ENCODE peak calls at places on chromosomes 1 and 21, in four cellular contexts. R is IMR-90, C is GM13976, U is mammary epithelial cell. P is an unnamed sample.

GRCh38 chr21:41349607-41350390 is 12.0 kb upstream of the MX2 start:
- DNase-seq in R (no peak), C (peak; percentile 11), U (no peak), P (no peak)

GRCh38 chr1:30758785-30759380 is 1.3 kb upstream of the LAPTM5 start:
- DNase-seq in U (peak; percentile 20), C (peak; percentile 81), R (no peak), P (peak; percentile 53)

GRCh38 chr1:234613128-234613875 is 3.3 kb upstream of the IRF2BP2 start:
- DNase-seq in U (peak; percentile 66), C (no peak), R (peak; percentile 92), P (peak; percentile 88)

GRCh38 chr1:49111931-49112330 is 335.2 kb upstream of the BEND5 start:
- DNase-seq in R (no peak), C (no peak), U (no peak), P (no peak)

GRCh38 chr1:30757196-30757949 is at the start of gene LAPTM5:
- DNase-seq in U (no peak), C (no peak), R (no peak), P (no peak)

GRCh38 chr21:43865471-43866181 is 603 bp downstream of the AGPAT3 start:
- DNase-seq in U (peak; percentile 30), C (peak; percentile 77), R (peak; percentile 15), P (peak; percentile 46)

GRCh38 chr1:180176965-180177364 is 22.3 kb downstream of the QSOX1 start:
- DNase-seq in U (no peak), C (no peak), R (no peak), P (no peak)

GRCh38 chr1:204837440-204838084 is 33.1 kb upstream of the NFASC start:
- DNase-seq in U (peak; percentile 38), R (peak; percentile 52), C (peak; percentile 47), P (peak; percentile 79)

GRCh38 chr1:3912809-3913685 is 13.0 kb upstream of the C1orf174 start:
- DNase-seq in C (no peak), U (no peak), R (no peak), P (no peak)

GRCh38 chr1:212430955-212431394 is 1.7 kb upstream of the NENF start:
- DNase-seq in C (no peak), R (peak; percentile 53), U (no peak), P (no peak)

GRCh38 chr1:18861082-18861481 is 1.6 kb upstream of the TAS1R2 start:
- DNase-seq in U (no peak), R (no peak), C (no peak), P (no peak)

GRCh38 chr1:37767488-37767887 is 2.6 kb upstream of the EPHA10 start:
- DNase-seq in R (no peak), C (no peak), U (no peak), P (no peak)

GRCh38 chr1:91774520-91775203 is 111.3 kb downstream of the TGFBR3 start:
- DNase-seq in C (no peak), R (peak; percentile 89), U (no peak), P (no peak)

GRCh38 chr1:201748331-201748730 is 80.6 kb upstream of the IPO9 start:
- DNase-seq in R (peak; percentile 97), C (no peak), U (peak; percentile 64), P (peak; percentile 69)

GRCh38 chr1:44174630-44175029 is 33.2 kb upstream of the KLF18 start:
- DNase-seq in U (no peak), C (no peak), R (no peak), P (no peak)

GRCh38 chr1:243917177-243917862 is 67.3 kb upstream of the AKT3 start:
- DNase-seq in R (peak; percentile 93), C (peak; percentile 53), U (peak; percentile 50), P (no peak)

GRCh38 chr1:111739222-111739983 is at the start of gene INKA2:
- DNase-seq in R (peak; percentile 83), U (peak; percentile 92), C (peak; percentile 94), P (peak; percentile 92)

GRCh38 chr21:26055010-26055409 is 115.6 kb downstream of the APP start:
- DNase-seq in U (no peak), R (no peak), C (no peak), P (no peak)

GRCh38 chr1:247447162-247447909 is 10.6 kb downstream of the OR2B11 start:
- DNase-seq in U (no peak), C (no peak), R (no peak), P (no peak)

GRCh38 chr21:20882462-20883415 is 115.5 kb upstream of the NCAM2 start:
- DNase-seq in U (no peak), C (no peak), R (peak; percentile 0), P (peak; percentile 67)

GRCh38 chr1:22830131-22830566 is 119.5 kb downstream of the EPHB2 start:
- DNase-seq in R (no peak), C (no peak), U (peak; percentile 89), P (peak; percentile 85)

DNA sequence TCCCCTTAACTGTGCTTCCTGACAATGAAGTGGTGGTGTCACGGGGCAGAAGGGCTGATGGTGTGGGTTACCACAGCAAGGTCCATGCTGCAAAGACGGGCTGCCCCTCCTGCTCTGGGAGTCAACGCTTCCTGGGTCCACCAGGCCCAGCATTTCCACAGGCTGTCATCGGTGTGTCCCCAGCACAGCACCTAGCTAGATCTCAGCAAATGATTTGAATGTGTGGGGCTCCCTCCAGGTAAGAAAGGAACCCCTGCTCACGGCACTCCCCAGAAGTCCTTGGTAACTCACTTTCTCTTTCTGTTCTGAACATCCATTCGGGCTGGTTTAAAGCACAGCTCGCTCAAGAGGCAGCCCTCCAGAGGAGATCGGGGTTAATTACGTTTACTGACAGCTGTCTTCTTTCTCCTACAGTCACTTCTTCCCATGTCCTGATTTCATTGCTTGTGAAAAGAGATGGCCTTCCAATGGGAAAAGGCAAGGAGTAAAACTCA is 27.3 kb downstream of the HIVEP3 start:
- DNase-seq in R (peak; percentile 54), C (peak; percentile 80), U (peak; percentile 55), P (peak; percentile 45)
- TF ChIP-seq CTCF in R (peak; percentile 16), C (no peak), U (peak; percentile 18), P (no peak)

GRCh38 chr1:33624991-33625870 is 152.8 kb downstream of the ZSCAN20 start:
- DNase-seq in R (no peak), C (peak; percentile 52), U (no peak), P (no peak)
- TF ChIP-seq CTCF in R (peak; percentile 18), C (peak; percentile 39), U (peak; percentile 18), P (peak; percentile 26)

GRCh38 chr21:28067015-28067414 is 925.7 kb downstream of the LTN1 start:
- DNase-seq in U (no peak), C (no peak), R (no peak), P (no peak)
- TF ChIP-seq CTCF in U (no peak), C (no peak), R (no peak), P (no peak)

GRCh38 chr1:98681812-98682211 is 20.3 kb downstream of the SNX7 start:
- DNase-seq in U (no peak), C (no peak), R (no peak), P (no peak)
- TF ChIP-seq CTCF in U (no peak), C (no peak), R (no peak), P (no peak)

DNA sequence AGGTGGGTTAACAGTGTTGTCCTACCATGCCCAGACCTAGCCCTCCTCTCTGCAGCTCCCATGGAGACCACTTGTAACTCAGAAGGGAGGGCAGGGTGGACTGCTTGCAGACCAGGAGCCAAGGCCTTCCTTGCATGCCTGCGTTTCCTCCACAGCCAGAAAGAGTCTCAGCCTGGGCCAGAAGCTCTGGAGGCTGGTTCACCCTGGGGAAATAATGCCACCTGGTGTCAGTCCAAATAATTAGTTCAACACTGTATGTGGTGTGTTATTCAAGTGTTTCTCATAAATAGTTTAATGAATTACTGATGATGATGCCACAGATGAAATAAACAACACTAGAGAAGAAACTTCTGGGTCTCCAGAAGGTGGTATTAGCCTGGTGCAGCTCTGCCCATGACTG is 16.9 kb upstream of the VANGL1 start:
- DNase-seq in R (no peak), C (no peak), U (no peak), P (no peak)
- TF ChIP-seq CTCF in R (no peak), C (no peak), U (peak; percentile 29), P (no peak)

DNA sequence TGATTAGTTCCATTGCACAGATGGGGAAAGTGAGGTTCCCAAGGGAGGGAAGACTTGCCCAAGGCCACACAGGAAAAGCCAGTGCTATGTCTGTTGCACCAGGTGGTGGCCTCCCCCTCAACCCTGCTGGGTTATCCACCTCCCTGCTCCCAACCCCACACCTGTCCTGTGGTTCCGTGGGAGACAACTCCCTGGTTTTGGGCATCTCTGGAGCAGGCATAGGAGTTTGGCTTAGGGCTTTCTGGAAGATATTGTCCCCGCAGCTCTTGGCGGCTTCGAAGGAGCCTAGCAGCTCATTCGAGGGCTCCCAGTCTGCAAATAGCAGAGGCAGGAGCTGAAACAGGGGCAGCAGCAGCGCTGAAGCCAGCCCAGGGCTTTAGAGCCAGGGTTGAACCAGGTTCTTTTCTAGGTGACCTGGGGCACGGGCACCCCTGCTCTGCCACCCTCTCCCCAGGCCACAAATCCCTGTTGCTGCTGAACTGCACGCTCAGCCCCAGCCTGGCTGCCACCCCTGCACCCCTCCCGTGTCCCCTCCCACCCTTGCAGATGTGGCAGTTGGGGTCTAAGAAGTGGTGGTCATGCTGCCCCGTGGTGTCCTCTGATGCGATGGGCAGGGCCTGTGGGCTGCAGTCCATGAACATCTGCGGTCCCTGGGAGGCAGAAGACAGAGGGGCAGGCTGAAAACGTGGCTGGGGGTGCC is 22.1 kb downstream of the SPOCD1 start:
- DNase-seq in U (no peak), C (no peak), R (no peak), P (no peak)
- TF ChIP-seq CTCF in U (no peak), C (no peak), R (no peak), P (no peak)

GRCh38 chr21:34796518-34797201 is 127.9 kb downstream of the CLIC6 start:
- DNase-seq in C (no peak), U (no peak), R (no peak), P (peak; percentile 56)

GRCh38 chr21:34797202-34797527 is 128.4 kb downstream of the CLIC6 start:
- DNase-seq in U (no peak), C (no peak), R (no peak), P (peak; percentile 52)

GRCh38 chr21:34794686-34795085 is 125.9 kb downstream of the CLIC6 start:
- DNase-seq in R (no peak), U (no peak), C (no peak), P (no peak)

GRCh38 chr21:34793471-34793870 is 124.7 kb downstream of the CLIC6 start:
- DNase-seq in R (no peak), C (no peak), U (no peak), P (no peak)

GRCh38 chr21:34795152-34796141 is 126.7 kb downstream of the CLIC6 start:
- DNase-seq in U (peak; percentile 85), R (peak; percentile 77), C (no peak), P (peak; percentile 86)
- TF ChIP-seq CTCF in U (peak; percentile 22), R (peak; percentile 10), C (no peak), P (no peak)

DNA sequence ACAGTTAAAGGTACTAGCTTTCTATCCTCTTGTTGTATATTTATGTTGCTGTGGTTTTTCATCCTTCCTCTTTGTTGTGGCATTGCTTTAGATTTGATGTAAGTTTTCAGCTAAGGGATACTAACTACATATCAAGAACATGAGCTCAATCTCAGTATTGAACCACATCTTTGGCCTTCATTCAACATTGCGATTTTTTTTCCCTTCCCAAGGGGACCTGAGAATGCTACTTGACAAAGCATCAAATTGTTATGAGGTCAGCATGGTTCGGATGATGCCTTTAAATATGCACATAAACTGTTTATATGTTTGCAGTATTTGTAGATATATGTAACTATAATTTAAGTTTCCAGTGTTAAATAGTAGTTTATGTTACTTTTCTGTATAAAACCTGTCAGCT is 31.7 kb upstream of the GPR88 start:
- DNase-seq in R (no peak), U (no peak), C (no peak), P (no peak)
- TF ChIP-seq CTCF in R (no peak), U (no peak), C (no peak), P (no peak)

P was measured in MCF 10A.